ENCODE peak calls at places on chromosome 2, in four cellular contexts. P, F, S and Q are unnamed samples.
A peak's percentile ranks its signal among the peaks of the same experiment; 100 is the strongest.

GRCh38 chr2:216370961-216371633 is 1.2 kb downstream of the MARCHF4 start:
- DNase-seq in F (peak; percentile 65), S (no peak), P (no peak), Q (peak; percentile 28)

GRCh38 chr2:241901500-241902351 is 32.2 kb downstream of the RTP5 start:
- DNase-seq in S (no peak), P (no peak), F (peak; percentile 81), Q (no peak)

GRCh38 chr2:225630824-225631533 is 231.5 kb downstream of the NYAP2 start:
- DNase-seq in S (no peak), F (no peak), P (no peak), Q (no peak)

GRCh38 chr2:189144700-189145211 is 34.8 kb downstream of the COL5A2 start:
- DNase-seq in P (no peak), F (no peak), S (no peak), Q (no peak)

GRCh38 chr2:218833023-218833609 is 1.5 kb upstream of the PRKAG3 start:
- DNase-seq in F (no peak), S (no peak), P (no peak), Q (no peak)

GRCh38 chr2:62297642-62298010 is 101.7 kb downstream of the B3GNT2 start:
- DNase-seq in F (no peak), P (no peak), S (no peak), Q (no peak)

GRCh38 chr2:164734196-164734595 is 107.4 kb downstream of the COBLL1 start:
- DNase-seq in P (no peak), F (no peak), S (no peak), Q (no peak)

GRCh38 chr2:150878347-150878746 is 383.3 kb downstream of the RBM43 start:
- DNase-seq in F (no peak), P (no peak), S (no peak), Q (no peak)

GRCh38 chr2:109238580-109238979 is 109.6 kb downstream of the SH3RF3 start:
- DNase-seq in F (peak; percentile 89), S (peak; percentile 47), P (no peak), Q (peak; percentile 55)

GRCh38 chr2:178257127-178257526 is 62.8 kb downstream of the OSBPL6 start:
- DNase-seq in S (no peak), P (no peak), F (no peak), Q (no peak)

GRCh38 chr2:197113221-197113831 is 186.8 kb upstream of the PGAP1 start:
- DNase-seq in P (no peak), S (no peak), F (no peak), Q (peak; percentile 27)

GRCh38 chr2:11009866-11010265 is 98.1 kb downstream of the KCNF1 start:
- DNase-seq in S (no peak), P (no peak), F (no peak), Q (no peak)

GRCh38 chr2:20520128-20520527 is 73.3 kb downstream of the RHOB start:
- DNase-seq in P (no peak), F (no peak), S (no peak), Q (no peak)

GRCh38 chr2:38446972-38447561 is 70.0 kb upstream of the ATL2 start:
- DNase-seq in P (no peak), F (no peak), S (no peak), Q (no peak)

GRCh38 chr2:99659874-99660273 is 170.1 kb upstream of the REV1 start:
- DNase-seq in S (no peak), F (no peak), P (no peak), Q (no peak)

GRCh38 chr2:179322289-179322688 is 57.7 kb upstream of the SESTD1 start:
- DNase-seq in S (no peak), P (no peak), F (no peak), Q (no peak)

GRCh38 chr2:219386532-219387280 is 1.0 kb downstream of the DNPEP start:
- DNase-seq in S (no peak), F (peak; percentile 79), P (no peak), Q (no peak)

GRCh38 chr2:64467463-64467843 is 13.5 kb downstream of the LGALSL start:
- DNase-seq in P (no peak), F (no peak), S (no peak), Q (no peak)

GRCh38 chr2:146944601-146945000 is 900.2 kb upstream of the ACVR2A start:
- DNase-seq in P (no peak), S (no peak), F (no peak), Q (no peak)

GRCh38 chr2:68829764-68830163 is 41.4 kb downstream of the BMP10 start:
- DNase-seq in F (no peak), P (no peak), S (no peak), Q (no peak)

GRCh38 chr2:235951980-235952379 is 216.2 kb downstream of the GBX2 start:
- DNase-seq in S (peak; percentile 24), P (no peak), F (no peak), Q (no peak)

GRCh38 chr2:226079677-226080076 is 680.2 kb downstream of the NYAP2 start:
- DNase-seq in F (no peak), P (no peak), S (no peak), Q (no peak)

GRCh38 chr2:109663721-109664120 is 49.6 kb downstream of the SOWAHC start:
- DNase-seq in F (peak; percentile 81), S (no peak), P (peak; percentile 8), Q (no peak)

GRCh38 chr2:21194828-21195227 is 71.1 kb downstream of the TDRD15 start:
- DNase-seq in F (no peak), S (no peak), P (no peak), Q (no peak)

GRCh38 chr2:24682357-24682756 is 110.8 kb downstream of the PTRHD1 start:
- DNase-seq in F (no peak), P (no peak), S (no peak), Q (no peak)

GRCh38 chr2:138787053-138787666 is 7.0 kb upstream of the NXPH2 start:
- DNase-seq in P (no peak), S (no peak), F (no peak), Q (peak; percentile 29)

GRCh38 chr2:55595536-55595935 is 21.9 kb downstream of the PPP4R3B start:
- DNase-seq in S (no peak), F (no peak), P (no peak), Q (no peak)

GRCh38 chr2:86700705-86701104 is 19.4 kb upstream of the RMND5A start:
- DNase-seq in S (no peak), P (no peak), F (no peak), Q (no peak)

GRCh38 chr2:227374158-227374557 is 4.9 kb downstream of the TM4SF20 start:
- DNase-seq in S (no peak), P (no peak), F (no peak), Q (no peak)

GRCh38 chr2:230640540-230641011 is 72.1 kb upstream of the CAB39 start:
- DNase-seq in P (no peak), S (no peak), F (no peak), Q (peak; percentile 73)

GRCh38 chr2:96097951-96098823 is 18.2 kb downstream of the ADRA2B start:
- DNase-seq in F (peak; percentile 29), S (no peak), P (no peak), Q (no peak)

GRCh38 chr2:21469564-21469963 is 345.8 kb downstream of the TDRD15 start:
- DNase-seq in F (no peak), S (no peak), P (no peak), Q (no peak)

GRCh38 chr2:50546790-50547189 is 485.1 kb downstream of the NRXN1 start:
- DNase-seq in P (no peak), S (no peak), F (no peak), Q (no peak)